ENCODE peak calls at places on chromosomes 2 and 18, in ten cellular contexts. E is activated gamma-delta T cell; I is cardiac muscle cell; C is T-helper 1 cell; O is spleen; L is foreskin fibroblast; U is AG08395; M is stimulated activated CD8-positive, alpha-beta memory T cell treated with anti-CD3 and anti-CD28 coated beads, Interleukin-15, amount 100 ng/mL, for 48 hours; N is transverse colon; Y is activated T-helper 1 cell treated with Interleukin-2 at 50 U/mL for 16 hours. F is an unnamed sample.

GRCh38 chr18:23226930-23227728 is 91.8 kb downstream of the CABLES1 start:
- DNase-seq in Y (no peak), C (no peak), O (no peak), N (no peak), U (peak; percentile 62), M (no peak), E (no peak), I (no peak), L (peak; percentile 83), F (no peak)

GRCh38 chr2:31386172-31386571 is 28.4 kb downstream of the XDH start:
- DNase-seq in E (no peak), L (no peak), I (no peak), U (no peak), M (no peak), C (no peak), N (no peak), O (no peak), Y (no peak), F (no peak)

GRCh38 chr2:5164806-5165525 is 527.2 kb upstream of the SOX11 start:
- DNase-seq in C (no peak), I (no peak), O (no peak), N (no peak), Y (no peak), E (no peak), L (peak; percentile 73), U (no peak), M (no peak), F (no peak)

GRCh38 chr2:195318440-195319111 is 338.4 kb upstream of the SLC39A10 start:
- DNase-seq in U (peak; percentile 44), N (peak; percentile 35), L (peak; percentile 63), I (peak; percentile 69), E (no peak), M (no peak), O (no peak), Y (no peak), C (peak; percentile 51), F (no peak)

GRCh38 chr18:22302152-22302551 is 115.6 kb downstream of the CTAGE1 start:
- DNase-seq in L (no peak), M (no peak), E (no peak), U (no peak), Y (no peak), O (no peak), I (no peak), C (no peak), N (no peak), F (no peak)

GRCh38 chr2:235545369-235546150 is 51.7 kb downstream of the AGAP1 start:
- DNase-seq in O (peak; percentile 62), I (no peak), M (no peak), E (no peak), Y (no peak), U (no peak), C (no peak), N (no peak), L (no peak), F (no peak)

GRCh38 chr2:11647834-11648600 is 22.0 kb downstream of the NTSR2 start:
- DNase-seq in M (no peak), L (peak; percentile 28), U (no peak), Y (no peak), C (no peak), E (no peak), I (no peak), O (no peak), N (no peak), F (no peak)

GRCh38 chr2:195709901-195710300 is 52.9 kb downstream of the SLC39A10 start:
- DNase-seq in E (no peak), U (no peak), Y (no peak), M (no peak), L (peak; percentile 14), C (no peak), O (no peak), I (no peak), N (no peak), F (no peak)

GRCh38 chr18:40841473-40841872 is 1113.6 kb upstream of the PIK3C3 start:
- DNase-seq in L (peak; percentile 36), M (no peak), I (no peak), E (no peak), N (no peak), Y (no peak), U (peak; percentile 40), O (no peak), C (no peak), F (no peak)

GRCh38 chr2:170456914-170457313 is 258.2 kb upstream of the SP5 start:
- DNase-seq in I (no peak), O (no peak), U (no peak), L (no peak), C (no peak), Y (no peak), M (no peak), E (no peak), N (no peak), F (no peak)

GRCh38 chr18:26488417-26489009 is 59.8 kb downstream of the KCTD1 start:
- DNase-seq in C (no peak), I (no peak), U (no peak), L (peak; percentile 38), M (no peak), N (no peak), E (no peak), O (no peak), Y (no peak), F (no peak)

GRCh38 chr2:234164499-234165409 is 114.3 kb downstream of the SPP2 start:
- DNase-seq in U (no peak), I (no peak), C (peak; percentile 59), N (no peak), L (no peak), O (peak; percentile 94), E (peak; percentile 45), Y (peak; percentile 41), M (no peak), F (peak; percentile 85)

GRCh38 chr18:8097942-8098341 is 511.3 kb upstream of the RAB12 start:
- DNase-seq in N (no peak), U (no peak), Y (no peak), O (no peak), I (no peak), M (no peak), L (no peak), C (no peak), E (no peak), F (no peak)

GRCh38 chr18:37565138-37565984 is at the start of gene CELF4:
- DNase-seq in I (peak; percentile 42), E (no peak), L (peak; percentile 37), M (no peak), U (peak; percentile 31), C (no peak), Y (no peak), N (no peak), O (peak; percentile 74), F (no peak)

GRCh38 chr2:120545521-120546076 is 190.1 kb upstream of the GLI2 start:
- DNase-seq in U (no peak), Y (no peak), I (no peak), O (no peak), L (peak; percentile 62), C (no peak), E (no peak), N (no peak), M (no peak), F (no peak)

GRCh38 chr18:69357590-69357989 is 43.1 kb upstream of the DOK6 start:
- DNase-seq in E (no peak), O (no peak), M (no peak), U (no peak), I (no peak), C (no peak), Y (no peak), L (no peak), N (no peak), F (no peak)

GRCh38 chr18:59029663-59030421 is 109.8 kb upstream of the SEC11C start:
- DNase-seq in C (no peak), U (no peak), I (no peak), L (no peak), M (no peak), O (no peak), N (no peak), E (no peak), Y (no peak), F (no peak)

GRCh38 chr2:112920923-112921532 is 10.1 kb downstream of the IL37 start:
- DNase-seq in M (no peak), L (peak; percentile 14), Y (no peak), O (no peak), U (no peak), E (no peak), I (no peak), N (no peak), C (peak; percentile 69), F (no peak)

GRCh38 chr2:33020883-33021282 is 74.1 kb downstream of the LTBP1 start:
- DNase-seq in E (no peak), M (no peak), Y (no peak), O (no peak), I (peak; percentile 41), N (no peak), U (no peak), L (no peak), C (no peak), F (no peak)

GRCh38 chr2:12950957-12951656 is 234.4 kb downstream of the TRIB2 start:
- DNase-seq in E (no peak), I (no peak), L (peak; percentile 75), O (no peak), N (no peak), U (peak; percentile 54), M (no peak), C (no peak), Y (no peak), F (no peak)

GRCh38 chr2:50765146-50765545 is 266.8 kb downstream of the NRXN1 start:
- DNase-seq in O (no peak), N (no peak), C (no peak), E (no peak), U (no peak), L (no peak), Y (no peak), I (no peak), M (no peak), F (no peak)

GRCh38 chr2:33350632-33351031 is 125.8 kb upstream of the RASGRP3 start:
- DNase-seq in I (no peak), M (no peak), O (no peak), C (no peak), Y (no peak), E (no peak), N (no peak), U (no peak), L (no peak), F (no peak)

F was measured in stimulated activated naive B cell treated with anti-CD40 and anti-IgM and Interleukin-4, amounts not matched to agents 10 μg/mL and 1 μg/mL and 100 μg/mL, for 72 hours.